ENCODE peak calls at places on chromosome 15, in six cellular contexts. O is choroid plexus epithelial cell, J is heart left ventricle, R is stromal cell of bone marrow, N is amygdala, W is ACHN. H is an unnamed sample.

GRCh38 chr15:33200444-33200843 is 5.9 kb upstream of the FMN1 start:
- DNase-seq in O (no peak), J (no peak), R (no peak), N (no peak), W (peak; percentile 20), H (no peak)

GRCh38 chr15:51144021-51144532 is 49.4 kb upstream of the TNFAIP8L3 start:
- DNase-seq in O (peak; percentile 98), J (no peak), R (peak; percentile 47), N (no peak), W (peak; percentile 5), H (no peak)

GRCh38 chr15:69860316-69860715 is 237.4 kb downstream of the TLE3 start:
- DNase-seq in O (no peak), J (no peak), R (no peak), N (no peak), W (no peak), H (no peak)

GRCh38 chr15:28952666-28953491 is 67.1 kb downstream of the APBA2 start:
- DNase-seq in O (peak; percentile 57), J (no peak), R (no peak), N (no peak), W (no peak), H (no peak)

GRCh38 chr15:57333487-57333886 is 42.8 kb upstream of the CGNL1 start:
- DNase-seq in O (peak; percentile 80), J (no peak), R (no peak), N (no peak), W (peak; percentile 60), H (no peak)

GRCh38 chr15:31136016-31136415 is 34.5 kb upstream of the TRPM1 start:
- DNase-seq in O (no peak), J (no peak), R (no peak), N (no peak), W (no peak), H (no peak)

GRCh38 chr15:45473068-45473467 is 49.5 kb downstream of the SLC30A4 start:
- DNase-seq in O (no peak), J (no peak), R (no peak), N (no peak), W (no peak), H (no peak)

GRCh38 chr15:58430224-58430787 is 1.5 kb upstream of the LIPC start:
- DNase-seq in O (no peak), J (no peak), R (no peak), N (no peak), W (no peak), H (no peak)

GRCh38 chr15:48806151-48806550 is 4.7 kb downstream of the CEP152 start:
- DNase-seq in O (peak; percentile 42), J (peak; percentile 42), R (peak; percentile 36), N (no peak), W (no peak), H (no peak)

GRCh38 chr15:67127925-67128324 is 62.5 kb downstream of the SMAD3 start:
- DNase-seq in O (peak; percentile 94), J (no peak), R (peak; percentile 97), N (no peak), W (peak; percentile 96), H (no peak)

GRCh38 chr15:39181901-39182300 is 399.0 kb upstream of the THBS1 start:
- DNase-seq in O (no peak), J (no peak), R (no peak), N (no peak), W (peak; percentile 67), H (no peak)

GRCh38 chr15:52642386-52643361 is 36.5 kb downstream of the ATOSA start:
- DNase-seq in O (peak; percentile 60), J (no peak), R (peak; percentile 76), N (peak; percentile 3), W (no peak), H (no peak)

GRCh38 chr15:63112871-63113270 is 8.8 kb upstream of the LACTB start:
- DNase-seq in O (no peak), J (no peak), R (no peak), N (no peak), W (no peak), H (no peak)

GRCh38 chr15:34124656-34125055 is 22.8 kb downstream of the PGBD4 start:
- DNase-seq in O (no peak), J (no peak), R (no peak), N (no peak), W (no peak), H (no peak)

GRCh38 chr15:66706840-66707239 is 4.8 kb downstream of the SMAD6 start:
- DNase-seq in O (no peak), J (no peak), R (no peak), N (no peak), W (no peak), H (no peak)

GRCh38 chr15:87660494-87661129 is 595.9 kb downstream of the NTRK3 start:
- DNase-seq in O (peak; percentile 5), J (no peak), R (no peak), N (no peak), W (no peak), H (no peak)

GRCh38 chr15:26242565-26242964 is 379.4 kb upstream of the ATP10A start:
- DNase-seq in O (no peak), J (no peak), R (no peak), N (no peak), W (no peak), H (no peak)

GRCh38 chr15:90067181-90067952 is 34.9 kb downstream of the IDH2 start:
- DNase-seq in O (no peak), J (no peak), R (no peak), N (no peak), W (no peak), H (no peak)

GRCh38 chr15:25169318-25169717 is 214.5 kb downstream of the SNRPN start:
- DNase-seq in O (no peak), J (no peak), R (no peak), N (no peak), W (no peak), H (no peak)

GRCh38 chr15:75170711-75171341 is 30.9 kb upstream of the C15orf39 start:
- DNase-seq in O (no peak), J (no peak), R (no peak), N (no peak), W (no peak), H (no peak)

GRCh38 chr15:83380682-83381081 is 66.5 kb upstream of the SH3GL3 start:
- DNase-seq in O (peak; percentile 45), J (peak; percentile 42), R (no peak), N (no peak), W (peak; percentile 44), H (no peak)

H was measured in nucleus accumbens.